ENCODE peak calls at places on chromosomes 16 and 17, in five cellular contexts. I is HT-29, P is SHP77, W is NCI-H1105 treated with DMSO at 0.1 percent for 48 hours, U is right lobe of liver. A is an unnamed sample.

GRCh38 chr16:27314161-27314723 is 468 bp downstream of the IL4R start:
- DNase-seq in W (no peak), P (no peak), U (peak), I (peak), A (no peak)

GRCh38 chr16:89193021-89193575 is 7.2 kb downstream of the SLC22A31 start:
- DNase-seq in I (no peak), U (peak), W (no peak), P (no peak), A (no peak)

GRCh38 chr16:86910821-86911220 is 332.5 kb downstream of the FOXL1 start:
- DNase-seq in P (no peak), W (no peak), U (no peak), I (no peak), A (no peak)

GRCh38 chr17:40550608-40551007 is 14.7 kb downstream of the CCR7 start:
- DNase-seq in W (no peak), P (no peak), U (peak), I (no peak), A (no peak)

GRCh38 chr16:67917140-67917851 is 14.4 kb downstream of the CTRL start:
- DNase-seq in I (no peak), U (no peak), W (no peak), P (no peak), A (no peak)

GRCh38 chr16:66651965-66652364 is 44.6 kb downstream of the CMTM4 start:
- DNase-seq in U (no peak), W (no peak), I (no peak), P (no peak), A (no peak)

GRCh38 chr16:12455287-12455798 is 348.3 kb downstream of the CPPED1 start:
- DNase-seq in I (peak), U (peak), P (peak), W (peak), A (peak)

GRCh38 chr17:46841561-46842379 is 9.6 kb upstream of the WNT9B start:
- DNase-seq in I (no peak), U (no peak), P (no peak), W (no peak), A (no peak)

GRCh38 chr16:28597692-28598261 is 927 bp upstream of the SULT1A2 start:
- DNase-seq in I (peak), W (no peak), U (peak), P (no peak), A (no peak)

GRCh38 chr17:30375661-30376060 is 3.1 kb upstream of the CPD start:
- DNase-seq in W (no peak), U (no peak), P (no peak), I (no peak), A (no peak)

GRCh38 chr16:85898521-85899442 is at the start of gene IRF8:
- DNase-seq in W (peak), I (no peak), U (peak), P (no peak), A (no peak)

GRCh38 chr16:69781118-69781517 is 19.0 kb downstream of the WWP2 start:
- DNase-seq in U (no peak), P (no peak), W (no peak), I (no peak), A (no peak)

GRCh38 chr17:58756246-58757161 is 850 bp downstream of the PPM1E start:
- DNase-seq in I (no peak), P (no peak), U (no peak), W (peak), A (no peak)

GRCh38 chr16:85151603-85152413 is 39.5 kb upstream of the CIBAR2 start:
- DNase-seq in P (peak), W (no peak), U (peak), I (peak), A (no peak)

GRCh38 chr16:84547539-84548058 is 43.1 kb upstream of the MEAK7 start:
- DNase-seq in P (no peak), I (no peak), U (peak), W (no peak), A (no peak)

GRCh38 chr16:11163761-11164261 is 92.2 kb downstream of the SOCS1 start:
- DNase-seq in P (no peak), I (no peak), W (no peak), U (no peak), A (no peak)

GRCh38 chr17:13073013-13073412 is 55.2 kb upstream of the ELAC2 start:
- DNase-seq in U (no peak), P (no peak), W (no peak), I (no peak), A (no peak)

GRCh38 chr17:49996495-49997255 is 1.7 kb upstream of the DLX3 start:
- DNase-seq in W (peak), U (peak), P (peak), I (peak), A (peak)

GRCh38 chr17:61157246-61157887 is 242.3 kb upstream of the TBX2 start:
- DNase-seq in W (peak), U (no peak), P (peak), I (no peak), A (peak)

GRCh38 chr17:7034955-7035590 is 742 bp upstream of the SLC16A13 start:
- DNase-seq in P (no peak), I (no peak), W (no peak), U (no peak), A (no peak)

GRCh38 chr17:40326014-40326831 is 17.2 kb downstream of the RARA start:
- DNase-seq in U (peak), P (no peak), W (no peak), I (no peak), A (no peak)

GRCh38 chr16:10738231-10739077 is 5.2 kb upstream of the NUBP1 start:
- DNase-seq in P (no peak), I (peak), W (no peak), U (peak), A (no peak)

GRCh38 chr17:5019475-5019956 is 15.7 kb downstream of the SLC52A1 start:
- DNase-seq in I (peak), W (no peak), P (no peak), U (no peak), A (no peak)

GRCh38 chr17:44775838-44776621 is 17.2 kb downstream of the ADAM11 start:
- DNase-seq in P (no peak), U (no peak), I (peak), W (no peak), A (peak)

GRCh38 chr17:28684963-28685362 is 23.0 kb downstream of the SUPT6H start:
- DNase-seq in U (no peak), W (peak), I (peak), P (no peak), A (no peak)

GRCh38 chr17:20159406-20160075 is 150.4 kb downstream of the SPECC1 start:
- DNase-seq in W (no peak), I (no peak), P (no peak), U (no peak), A (no peak)

GRCh38 chr17:14903810-14904209 is 361.3 kb downstream of the PMP22 start:
- DNase-seq in U (no peak), I (no peak), P (no peak), W (no peak), A (no peak)

GRCh38 chr16:87375426-87376135 is 8.0 kb downstream of the FBXO31 start:
- DNase-seq in W (no peak), U (peak), I (no peak), P (no peak), A (no peak)

GRCh38 chr17:48024149-48025039 is 13.2 kb downstream of the COPZ2 start:
- DNase-seq in W (peak), U (peak), P (peak), I (peak), A (peak)

GRCh38 chr17:43155666-43156065 is 15.3 kb upstream of the NBR1 start:
- DNase-seq in P (no peak), I (no peak), U (no peak), W (no peak), A (no peak)

GRCh38 chr17:20073056-20073979 is 64.2 kb downstream of the SPECC1 start:
- DNase-seq in P (no peak), W (no peak), I (no peak), U (no peak), A (no peak)

GRCh38 chr17:44881145-44881544 is 18.1 kb downstream of the EFTUD2 start:
- DNase-seq in U (no peak), I (no peak), W (no peak), P (no peak), A (no peak)

GRCh38 chr17:17711708-17712141 is 30.5 kb downstream of the RAI1 start:
- DNase-seq in I (peak), U (no peak), P (no peak), W (no peak), A (no peak)

GRCh38 chr17:76410328-76410965 is 26.0 kb downstream of the SPHK1 start:
- DNase-seq in U (no peak), I (no peak), P (no peak), W (no peak), A (no peak)

GRCh38 chr17:65121916-65122821 is 15.0 kb upstream of the RGS9 start:
- DNase-seq in I (no peak), U (no peak), P (no peak), W (no peak), A (no peak)

GRCh38 chr16:58046054-58046881 is 20.7 kb downstream of the MMP15 start:
- DNase-seq in W (no peak), U (no peak), P (no peak), I (no peak), A (no peak)

GRCh38 chr17:9237661-9238301 is 216.5 kb downstream of the NTN1 start:
- DNase-seq in U (peak), W (peak), P (no peak), I (peak), A (peak)

A was measured in NCI-H748 treated with DMSO at 0.1 percent for 48 hours.